ENCODE peak calls at places on chromosomes 4 and X, in seven cellular contexts. F is HFF-Myc; L is CD4-positive, alpha-beta T cell; U is dorsolateral prefrontal cortex; O is DND-41; K is neural crest cell; W is GM10248. A is an unnamed sample.

GRCh38 chrX:154990496-154990895 is 32.0 kb downstream of the F8 start:
- DNase-seq in F (no peak), L (no peak), U (no peak), O (no peak), K (no peak), W (no peak), A (peak; percentile 5)

GRCh38 chrX:43850612-43851011 is 31.6 kb downstream of the MAOB start:
- DNase-seq in F (no peak), L (no peak), U (no peak), O (no peak), K (no peak), W (no peak), A (no peak)

GRCh38 chr4:147044241-147044640 is 98.6 kb upstream of the TTC29 start:
- DNase-seq in F (no peak), L (no peak), U (no peak), O (no peak), K (no peak), W (no peak), A (no peak)

GRCh38 chr4:98261291-98262271 is at the start of gene RAP1GDS1:
- DNase-seq in F (peak; percentile 30), L (peak; percentile 46), U (peak; percentile 59), O (peak; percentile 65), K (no peak), W (no peak), A (peak; percentile 74)

GRCh38 chr4:182560358-182560757 is 317.2 kb downstream of the TENM3 start:
- DNase-seq in F (no peak), L (no peak), U (no peak), O (no peak), K (peak; percentile 20), W (no peak), A (no peak)

GRCh38 chr4:77819409-77819835 is 254 bp upstream of the CNOT6L start:
- DNase-seq in F (no peak), L (no peak), U (no peak), O (no peak), K (no peak), W (no peak), A (no peak)

GRCh38 chr4:77104405-77105292 is 28.9 kb upstream of the CCNI start:
- DNase-seq in F (no peak), L (no peak), U (no peak), O (no peak), K (no peak), W (no peak), A (no peak)

GRCh38 chr4:123628288-123628687 is 231.7 kb downstream of the SPRY1 start:
- DNase-seq in F (no peak), L (no peak), U (no peak), O (no peak), K (no peak), W (no peak), A (no peak)

GRCh38 chrX:10015711-10016515 is 48.8 kb downstream of the CLDN34 start:
- DNase-seq in F (no peak), L (no peak), U (no peak), O (peak; percentile 18), K (peak; percentile 10), W (peak; percentile 22), A (peak; percentile 15)

GRCh38 chr4:84792366-84793301 is 173.9 kb downstream of the WDFY3 start:
- DNase-seq in F (peak; percentile 43), L (no peak), U (no peak), O (no peak), K (no peak), W (no peak), A (no peak)

GRCh38 chrX:93422693-93423092 is 250.7 kb downstream of the NAP1L3 start:
- DNase-seq in F (no peak), L (no peak), U (no peak), O (no peak), K (peak; percentile 17), W (peak; percentile 6), A (no peak)

GRCh38 chr4:11503166-11503565 is 74.5 kb upstream of the HS3ST1 start:
- DNase-seq in F (no peak), L (no peak), U (no peak), O (no peak), K (peak; percentile 1), W (no peak), A (peak; percentile 5)

GRCh38 chr4:92261256-92261655 is 42.5 kb upstream of the GRID2 start:
- DNase-seq in F (no peak), L (no peak), U (no peak), O (no peak), K (no peak), W (no peak), A (no peak)

DNA sequence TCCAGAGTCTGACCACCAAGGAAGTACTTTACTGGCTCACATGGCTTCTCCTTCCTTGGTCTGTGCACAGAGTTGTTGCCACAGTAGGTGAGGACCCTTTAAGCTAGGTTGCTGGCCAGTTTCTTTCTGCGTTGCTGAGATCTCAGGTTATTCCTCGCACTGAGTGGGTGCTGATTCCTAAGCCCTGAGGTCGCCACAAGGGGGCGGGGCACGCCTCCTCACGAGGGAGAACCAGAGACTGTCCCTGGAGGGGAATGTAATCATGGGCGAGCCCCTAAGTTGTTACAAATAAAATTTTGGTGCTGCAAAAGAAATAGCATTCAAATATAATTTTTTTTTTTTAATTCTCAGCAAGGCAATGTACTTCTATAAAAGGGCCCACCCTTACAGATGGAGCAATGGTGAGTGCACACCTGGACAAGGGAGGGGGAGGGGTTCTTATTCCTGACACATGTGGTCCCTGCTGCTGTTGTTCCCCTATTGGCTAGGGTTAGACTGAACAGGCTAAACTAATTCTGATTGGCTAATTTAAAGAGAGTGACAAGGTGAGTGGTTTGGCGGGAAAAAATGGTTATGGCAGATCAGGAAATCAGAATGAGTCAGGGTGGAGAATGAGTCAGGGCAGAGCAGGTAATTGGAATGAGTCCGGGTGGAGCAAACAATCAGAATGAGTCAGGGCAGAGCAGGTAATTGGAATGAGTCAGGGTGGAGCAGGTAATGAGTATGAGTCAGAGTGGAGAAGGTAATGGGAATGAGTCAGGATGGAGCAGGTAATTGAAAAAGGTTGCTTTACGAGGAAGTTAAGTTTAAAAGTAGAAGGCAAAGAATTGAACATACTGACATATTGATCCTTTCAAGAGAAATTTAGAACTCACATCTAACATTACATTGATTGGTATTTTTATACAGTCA is 107.5 kb downstream of the VSIG4 start:
- DNase-seq in F (no peak), L (no peak), U (no peak), O (no peak), K (peak; percentile 9), W (no peak), A (peak; percentile 37)
- TF ChIP-seq CTCF in F (no peak), L (no peak), U (no peak), O (no peak), K (no peak), W (no peak), A (no peak)

GRCh38 chrX:52261125-52261462 is 76.4 kb downstream of the MAGED4 start:
- DNase-seq in F (peak; percentile 1), L (no peak), U (no peak), O (no peak), K (no peak), W (no peak), A (no peak)
- TF ChIP-seq CTCF in F (no peak), L (no peak), U (no peak), O (no peak), K (no peak), W (no peak), A (no peak)

GRCh38 chrX:13805241-13805640 is 11.7 kb downstream of the GPM6B start:
- DNase-seq in F (no peak), L (no peak), U (no peak), O (no peak), K (no peak), W (no peak), A (no peak)
- TF ChIP-seq CTCF in F (no peak), L (no peak), U (no peak), O (no peak), K (no peak), W (no peak), A (no peak)

GRCh38 chr4:139606600-139607301 is 50.7 kb upstream of the SETD7 start:
- DNase-seq in F (no peak), L (no peak), U (no peak), O (peak; percentile 13), K (no peak), W (no peak), A (peak; percentile 13)
- TF ChIP-seq CTCF in F (no peak), L (no peak), U (no peak), O (no peak), K (no peak), W (no peak), A (no peak)

GRCh38 chrX:109632906-109633504 is 8.0 kb upstream of the KCNE5 start:
- DNase-seq in F (no peak), L (no peak), U (no peak), O (no peak), K (peak; percentile 36), W (no peak), A (no peak)
- TF ChIP-seq CTCF in F (peak; percentile 42), L (no peak), U (peak; percentile 38), O (peak; percentile 34), K (peak; percentile 87), W (peak; percentile 40), A (peak; percentile 30)

DNA sequence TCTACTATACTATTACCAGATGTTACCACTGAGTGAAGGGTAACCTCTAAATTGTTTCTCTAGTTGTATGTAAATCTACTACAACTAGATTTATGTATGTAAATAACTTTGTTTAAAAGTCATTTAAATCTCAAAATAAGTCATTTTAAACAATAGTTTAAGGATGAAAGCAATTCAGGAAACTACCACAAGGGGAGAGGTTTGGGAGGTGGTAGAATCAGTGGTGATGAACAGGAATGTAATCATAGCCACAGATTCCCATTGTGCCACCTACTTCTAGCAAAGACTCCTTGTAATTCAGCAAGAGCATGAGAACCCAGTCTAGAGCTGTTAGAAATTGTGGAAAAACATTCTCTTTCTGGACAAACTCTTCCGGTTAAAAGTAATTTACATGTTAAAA is 234.6 kb downstream of the SLC7A11 start:
- DNase-seq in F (no peak), L (no peak), U (no peak), O (no peak), K (no peak), W (no peak), A (no peak)
- TF ChIP-seq CTCF in F (peak; percentile 16), L (no peak), U (no peak), O (peak; percentile 15), K (peak; percentile 52), W (no peak), A (no peak)

DNA sequence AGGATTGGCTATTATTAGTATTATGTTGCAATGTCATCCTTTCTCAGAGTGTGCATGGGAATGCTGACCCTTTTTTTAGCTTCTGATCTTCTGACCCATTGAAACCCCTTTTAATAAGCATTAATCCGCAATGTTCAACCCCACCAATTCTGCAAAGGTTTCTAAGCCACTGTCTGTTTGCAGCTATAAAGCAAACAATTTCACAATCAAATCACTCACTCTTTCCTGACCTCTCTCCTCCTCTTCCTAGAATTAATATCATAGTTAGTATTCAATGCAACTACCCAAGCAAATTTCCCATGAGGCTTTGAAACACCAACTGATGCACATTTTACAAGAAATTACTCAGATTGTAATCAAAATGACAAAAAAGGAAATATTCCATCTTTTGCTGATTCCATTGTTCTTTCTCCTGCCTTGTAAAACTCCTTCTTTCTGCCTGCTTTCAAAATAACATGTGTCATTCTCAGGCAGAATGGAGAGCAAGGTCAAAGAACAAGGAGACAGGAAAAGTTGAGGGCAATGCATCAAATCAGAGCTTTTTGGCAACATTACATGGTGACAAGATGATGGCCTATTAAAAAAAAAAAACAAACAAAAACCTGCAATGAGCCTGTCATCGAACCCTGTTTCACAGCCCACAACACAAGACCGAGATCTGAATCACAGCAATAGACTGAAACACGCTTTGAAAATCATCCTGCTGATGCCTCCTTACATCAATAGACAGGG is 253.2 kb upstream of the AR start:
- DNase-seq in F (no peak), L (no peak), U (no peak), O (no peak), K (no peak), W (no peak), A (no peak)
- TF ChIP-seq CTCF in F (no peak), L (no peak), U (no peak), O (no peak), K (no peak), W (no peak), A (no peak)

GRCh38 chrX:130108647-130109428 is 1.5 kb downstream of the ELF4 start:
- DNase-seq in F (no peak), L (no peak), U (no peak), O (no peak), K (no peak), W (peak; percentile 69), A (peak; percentile 62)
- TF ChIP-seq CTCF in F (no peak), L (no peak), U (no peak), O (no peak), K (no peak), W (no peak), A (no peak)

A was measured in activated CD8-positive, alpha-beta T cell treated with anti-CD3 and anti-CD28 coated beads for 36 hours.